ENCODE peak calls at places on chromosomes 11 and 22, in seven cellular contexts. U is endothelial cell, V is EH, S is colonic mucosa, G is mesenteric fat pad, M is iris pigment epithelial cell, E is lower leg skin. R is an unnamed sample.

GRCh38 chr11:9639099-9639498 is 24.8 kb upstream of the SWAP70 start:
- DNase-seq in U (no peak), V (no peak), S (peak; percentile 34), G (no peak), M (no peak), E (peak; percentile 48), R (peak; percentile 85)

GRCh38 chr11:59186130-59186594 is 14.2 kb downstream of the DTX4 start:
- DNase-seq in U (peak; percentile 53), V (peak; percentile 34), S (peak; percentile 94), G (no peak), M (no peak), E (no peak), R (peak; percentile 46)

GRCh38 chr11:20025331-20025840 is 134.9 kb downstream of the DBX1 start:
- DNase-seq in U (no peak), V (no peak), S (no peak), G (no peak), M (no peak), E (no peak), R (no peak)

GRCh38 chr11:134939905-134940304 is 527.9 kb upstream of the B3GAT1 start:
- DNase-seq in U (peak; percentile 67), V (peak; percentile 25), S (no peak), G (no peak), M (no peak), E (no peak), R (no peak)

GRCh38 chr11:44950625-44951472 is at the start of gene TP53I11:
- DNase-seq in U (peak; percentile 72), V (peak; percentile 80), S (peak; percentile 89), G (peak; percentile 96), M (peak; percentile 72), E (peak; percentile 52), R (peak; percentile 88)

GRCh38 chr22:40637181-40638150 is 947 bp upstream of the MRTFA start:
- DNase-seq in U (no peak), V (no peak), S (peak; percentile 43), G (no peak), M (peak; percentile 56), E (no peak), R (no peak)

GRCh38 chr22:43236401-43237166 is 49.6 kb upstream of the TTLL12 start:
- DNase-seq in U (no peak), V (no peak), S (no peak), G (no peak), M (no peak), E (no peak), R (no peak)

GRCh38 chr11:29153078-29153477 is 863.8 kb downstream of the KCNA4 start:
- DNase-seq in U (no peak), V (no peak), S (no peak), G (no peak), M (peak; percentile 87), E (no peak), R (no peak)

GRCh38 chr11:128624269-128625170 is 37.2 kb upstream of the ETS1 start:
- DNase-seq in U (no peak), V (no peak), S (no peak), G (no peak), M (no peak), E (no peak), R (peak; percentile 86)

R was measured in Peyer's patch.